ENCODE peak calls at places on chromosomes 7 and 10, in nine cellular contexts. One of them, this sample, is unnamed.

GRCh38 chr10:16949806-16950205 is 132.6 kb upstream of the RSU1 start:
- DNase-seq in retinal pigment epithelial cell: no peak
- DNase-seq in AG10803: no peak
- DNase-seq in psoas muscle: no peak
- DNase-seq in body of pancreas: no peak
- DNase-seq in OCI-LY7: no peak
- DNase-seq in AG09309: no peak
- DNase-seq in heart right ventricle: no peak
- DNase-seq in SJSA1: no peak
- DNase-seq in this sample: no peak

GRCh38 chr7:45663167-45663921 is 89.2 kb downstream of the ADCY1 start:
- DNase-seq in retinal pigment epithelial cell: no peak
- DNase-seq in AG10803: peak; percentile 5
- DNase-seq in psoas muscle: peak; percentile 58
- DNase-seq in body of pancreas: peak; percentile 52
- DNase-seq in OCI-LY7: peak; percentile 51
- DNase-seq in AG09309: no peak
- DNase-seq in heart right ventricle: peak; percentile 18
- DNase-seq in SJSA1: peak; percentile 42
- DNase-seq in this sample: no peak

GRCh38 chr10:132041340-132041739 is 24.4 kb upstream of the JAKMIP3 start:
- DNase-seq in retinal pigment epithelial cell: no peak
- DNase-seq in AG10803: no peak
- DNase-seq in psoas muscle: peak; percentile 22
- DNase-seq in body of pancreas: no peak
- DNase-seq in OCI-LY7: no peak
- DNase-seq in AG09309: no peak
- DNase-seq in heart right ventricle: no peak
- DNase-seq in SJSA1: no peak
- DNase-seq in this sample: no peak

GRCh38 chr10:73907841-73908517 is 3.0 kb upstream of the PLAU start:
- DNase-seq in retinal pigment epithelial cell: no peak
- DNase-seq in AG10803: peak; percentile 78
- DNase-seq in psoas muscle: peak; percentile 73
- DNase-seq in body of pancreas: no peak
- DNase-seq in OCI-LY7: no peak
- DNase-seq in AG09309: no peak
- DNase-seq in heart right ventricle: peak; percentile 55
- DNase-seq in SJSA1: peak; percentile 76
- DNase-seq in this sample: no peak

GRCh38 chr7:148983220-148984146 is 44.8 kb downstream of the PDIA4 start:
- DNase-seq in retinal pigment epithelial cell: no peak
- DNase-seq in AG10803: peak; percentile 67
- DNase-seq in psoas muscle: peak; percentile 74
- DNase-seq in body of pancreas: peak; percentile 50
- DNase-seq in OCI-LY7: peak; percentile 88
- DNase-seq in AG09309: no peak
- DNase-seq in heart right ventricle: peak; percentile 55
- DNase-seq in SJSA1: peak; percentile 84
- DNase-seq in this sample: no peak

GRCh38 chr7:51113560-51113959 is 203.0 kb downstream of the COBL start:
- DNase-seq in retinal pigment epithelial cell: no peak
- DNase-seq in AG10803: no peak
- DNase-seq in psoas muscle: no peak
- DNase-seq in body of pancreas: no peak
- DNase-seq in OCI-LY7: no peak
- DNase-seq in AG09309: no peak
- DNase-seq in heart right ventricle: no peak
- DNase-seq in SJSA1: no peak
- DNase-seq in this sample: no peak

GRCh38 chr10:110212119-110213006 is 5.0 kb downstream of the MXI1 start:
- DNase-seq in retinal pigment epithelial cell: no peak
- DNase-seq in AG10803: no peak
- DNase-seq in psoas muscle: no peak
- DNase-seq in body of pancreas: no peak
- DNase-seq in OCI-LY7: peak; percentile 74
- DNase-seq in AG09309: no peak
- DNase-seq in heart right ventricle: no peak
- DNase-seq in SJSA1: no peak
- DNase-seq in this sample: no peak

GRCh38 chr7:45082831-45083331 is 5.9 kb downstream of the NACAD start:
- DNase-seq in retinal pigment epithelial cell: no peak
- DNase-seq in AG10803: no peak
- DNase-seq in psoas muscle: peak; percentile 51
- DNase-seq in body of pancreas: no peak
- DNase-seq in OCI-LY7: no peak
- DNase-seq in AG09309: no peak
- DNase-seq in heart right ventricle: no peak
- DNase-seq in SJSA1: no peak
- DNase-seq in this sample: no peak

GRCh38 chr10:6151087-6151977 is 51.4 kb upstream of the PFKFB3 start:
- DNase-seq in retinal pigment epithelial cell: no peak
- DNase-seq in AG10803: peak; percentile 61
- DNase-seq in psoas muscle: peak; percentile 76
- DNase-seq in body of pancreas: peak; percentile 56
- DNase-seq in OCI-LY7: peak; percentile 76
- DNase-seq in AG09309: no peak
- DNase-seq in heart right ventricle: peak; percentile 70
- DNase-seq in SJSA1: no peak
- DNase-seq in this sample: no peak

GRCh38 chr10:132540456-132540855 is 2.9 kb downstream of the INPP5A start:
- DNase-seq in retinal pigment epithelial cell: no peak
- DNase-seq in AG10803: peak; percentile 47
- DNase-seq in psoas muscle: peak; percentile 55
- DNase-seq in body of pancreas: peak; percentile 50
- DNase-seq in OCI-LY7: no peak
- DNase-seq in AG09309: no peak
- DNase-seq in heart right ventricle: no peak
- DNase-seq in SJSA1: no peak
- DNase-seq in this sample: no peak

GRCh38 chr10:34156781-34157425 is 658.2 kb downstream of the PARD3 start:
- DNase-seq in retinal pigment epithelial cell: no peak
- DNase-seq in AG10803: peak; percentile 66
- DNase-seq in psoas muscle: no peak
- DNase-seq in body of pancreas: no peak
- DNase-seq in OCI-LY7: no peak
- DNase-seq in AG09309: no peak
- DNase-seq in heart right ventricle: no peak
- DNase-seq in SJSA1: peak; percentile 46
- DNase-seq in this sample: no peak

DNA sequence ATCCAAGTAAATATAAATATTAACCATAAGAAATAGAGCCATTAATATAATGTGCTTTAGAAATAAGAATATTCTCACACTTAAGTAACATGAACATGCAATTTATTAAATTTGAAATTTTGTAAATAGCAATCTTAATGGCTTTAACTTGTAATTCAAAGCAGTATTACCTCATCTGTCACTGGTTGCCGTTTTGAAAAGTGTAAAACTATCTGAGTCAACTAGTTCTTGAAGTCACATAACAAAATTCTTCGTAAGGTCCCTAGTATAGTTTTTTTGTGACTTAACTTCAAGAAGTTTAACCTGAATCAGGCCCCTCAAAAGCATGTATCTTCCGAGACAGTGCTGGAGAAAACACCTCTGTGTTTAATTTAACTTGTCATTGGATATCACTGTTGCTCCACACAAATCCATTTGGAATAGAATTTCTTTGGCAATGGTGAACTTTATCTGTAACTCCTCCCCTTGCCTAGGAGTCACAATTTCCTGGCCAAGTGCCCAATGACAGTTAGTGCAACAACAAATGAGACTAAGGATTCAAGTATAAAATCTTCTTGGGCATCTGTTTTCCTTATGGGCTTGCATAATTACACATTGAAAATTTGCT is 47.1 kb downstream of the NT5C2 start:
- DNase-seq in retinal pigment epithelial cell: no peak
- DNase-seq in AG10803: peak; percentile 87
- DNase-seq in psoas muscle: peak; percentile 71
- DNase-seq in body of pancreas: peak; percentile 80
- DNase-seq in OCI-LY7: no peak
- DNase-seq in AG09309: peak; percentile 81
- DNase-seq in heart right ventricle: peak; percentile 91
- DNase-seq in SJSA1: peak; percentile 61
- DNase-seq in this sample: peak; percentile 36
- H3K4me3 ChIP-seq in retinal pigment epithelial cell: no peak overlapping the region
- H3K4me3 ChIP-seq in AG10803: no peak overlapping the region
- H3K4me3 ChIP-seq in psoas muscle: peak overlapping the region; percentile 61
- H3K4me3 ChIP-seq in body of pancreas: no peak overlapping the region
- H3K4me3 ChIP-seq in OCI-LY7: no peak overlapping the region
- H3K4me3 ChIP-seq in AG09309: no peak overlapping the region
- H3K4me3 ChIP-seq in heart right ventricle: no peak overlapping the region
- H3K4me3 ChIP-seq in SJSA1: no peak overlapping the region
- H3K4me3 ChIP-seq in this sample: no peak overlapping the region

GRCh38 chr10:15088428-15089261 is at the start of gene ACBD7:
- DNase-seq in retinal pigment epithelial cell: peak; percentile 42
- DNase-seq in AG10803: peak; percentile 65
- DNase-seq in psoas muscle: peak; percentile 83
- DNase-seq in body of pancreas: peak; percentile 74
- DNase-seq in OCI-LY7: peak; percentile 91
- DNase-seq in AG09309: no peak
- DNase-seq in heart right ventricle: peak; percentile 57
- DNase-seq in SJSA1: peak; percentile 80
- DNase-seq in this sample: no peak

GRCh38 chr10:15084502-15084922 is 4.1 kb downstream of the ACBD7 start:
- DNase-seq in retinal pigment epithelial cell: peak; percentile 96
- DNase-seq in AG10803: peak; percentile 92
- DNase-seq in psoas muscle: no peak
- DNase-seq in body of pancreas: peak; percentile 59
- DNase-seq in OCI-LY7: no peak
- DNase-seq in AG09309: peak; percentile 92
- DNase-seq in heart right ventricle: peak; percentile 55
- DNase-seq in SJSA1: peak; percentile 93
- DNase-seq in this sample: peak; percentile 93

GRCh38 chr10:15083674-15084501 is 4.7 kb downstream of the ACBD7 start:
- DNase-seq in retinal pigment epithelial cell: no peak
- DNase-seq in AG10803: no peak
- DNase-seq in psoas muscle: no peak
- DNase-seq in body of pancreas: no peak
- DNase-seq in OCI-LY7: no peak
- DNase-seq in AG09309: no peak
- DNase-seq in heart right ventricle: no peak
- DNase-seq in SJSA1: no peak
- DNase-seq in this sample: no peak
- H3K4me3 ChIP-seq in retinal pigment epithelial cell: peak overlapping the region; percentile 65
- H3K4me3 ChIP-seq in AG10803: peak overlapping the region; percentile 60
- H3K4me3 ChIP-seq in psoas muscle: peak overlapping the region; percentile 62
- H3K4me3 ChIP-seq in body of pancreas: no peak overlapping the region
- H3K4me3 ChIP-seq in OCI-LY7: no peak overlapping the region
- H3K4me3 ChIP-seq in AG09309: peak overlapping the region; percentile 45
- H3K4me3 ChIP-seq in heart right ventricle: peak overlapping the region; percentile 22
- H3K4me3 ChIP-seq in SJSA1: peak overlapping the region; percentile 36
- H3K4me3 ChIP-seq in this sample: peak overlapping the region; percentile 60

GRCh38 chr7:1291040-1291689 is 58.5 kb downstream of the UNCX start:
- DNase-seq in retinal pigment epithelial cell: no peak
- DNase-seq in AG10803: peak; percentile 80
- DNase-seq in psoas muscle: peak; percentile 46
- DNase-seq in body of pancreas: no peak
- DNase-seq in OCI-LY7: no peak
- DNase-seq in AG09309: peak; percentile 44
- DNase-seq in heart right ventricle: no peak
- DNase-seq in SJSA1: no peak
- DNase-seq in this sample: no peak

GRCh38 chr7:1289681-1290261 is 57.1 kb downstream of the UNCX start:
- DNase-seq in retinal pigment epithelial cell: no peak
- DNase-seq in AG10803: no peak
- DNase-seq in psoas muscle: peak; percentile 17
- DNase-seq in body of pancreas: no peak
- DNase-seq in OCI-LY7: no peak
- DNase-seq in AG09309: no peak
- DNase-seq in heart right ventricle: no peak
- DNase-seq in SJSA1: no peak
- DNase-seq in this sample: no peak

GRCh38 chr7:1291846-1292765 is 59.4 kb downstream of the UNCX start:
- DNase-seq in retinal pigment epithelial cell: no peak
- DNase-seq in AG10803: no peak
- DNase-seq in psoas muscle: peak; percentile 42
- DNase-seq in body of pancreas: no peak
- DNase-seq in OCI-LY7: no peak
- DNase-seq in AG09309: no peak
- DNase-seq in heart right ventricle: no peak
- DNase-seq in SJSA1: no peak
- DNase-seq in this sample: no peak

GRCh38 chr7:1288996-1289551 is 56.4 kb downstream of the UNCX start:
- DNase-seq in retinal pigment epithelial cell: no peak
- DNase-seq in AG10803: no peak
- DNase-seq in psoas muscle: peak; percentile 45
- DNase-seq in body of pancreas: no peak
- DNase-seq in OCI-LY7: no peak
- DNase-seq in AG09309: no peak
- DNase-seq in heart right ventricle: no peak
- DNase-seq in SJSA1: no peak
- DNase-seq in this sample: no peak

GRCh38 chr7:1290262-1291039 is 57.8 kb downstream of the UNCX start:
- DNase-seq in retinal pigment epithelial cell: no peak
- DNase-seq in AG10803: peak; percentile 59
- DNase-seq in psoas muscle: peak; percentile 54
- DNase-seq in body of pancreas: peak; percentile 35
- DNase-seq in OCI-LY7: no peak
- DNase-seq in AG09309: peak; percentile 2
- DNase-seq in heart right ventricle: no peak
- DNase-seq in SJSA1: no peak
- DNase-seq in this sample: no peak
- H3K4me3 ChIP-seq in retinal pigment epithelial cell: peak overlapping the region; percentile 29
- H3K4me3 ChIP-seq in AG10803: peak overlapping the region; percentile 56
- H3K4me3 ChIP-seq in psoas muscle: peak overlapping the region; percentile 52
- H3K4me3 ChIP-seq in body of pancreas: no peak overlapping the region
- H3K4me3 ChIP-seq in OCI-LY7: no peak overlapping the region
- H3K4me3 ChIP-seq in AG09309: peak overlapping the region; percentile 45
- H3K4me3 ChIP-seq in heart right ventricle: peak overlapping the region; percentile 28
- H3K4me3 ChIP-seq in SJSA1: no peak overlapping the region
- H3K4me3 ChIP-seq in this sample: peak overlapping the region; percentile 39

GRCh38 chr7:115678049-115678982 is 352.2 kb downstream of the TFEC start:
- DNase-seq in retinal pigment epithelial cell: peak; percentile 76
- DNase-seq in AG10803: peak; percentile 90
- DNase-seq in psoas muscle: no peak
- DNase-seq in body of pancreas: peak; percentile 56
- DNase-seq in OCI-LY7: no peak
- DNase-seq in AG09309: peak; percentile 82
- DNase-seq in heart right ventricle: no peak
- DNase-seq in SJSA1: no peak
- DNase-seq in this sample: no peak
- H3K4me3 ChIP-seq in retinal pigment epithelial cell: no peak overlapping the region
- H3K4me3 ChIP-seq in AG10803: no peak overlapping the region
- H3K4me3 ChIP-seq in psoas muscle: no peak overlapping the region
- H3K4me3 ChIP-seq in body of pancreas: no peak overlapping the region
- H3K4me3 ChIP-seq in OCI-LY7: no peak overlapping the region
- H3K4me3 ChIP-seq in AG09309: no peak overlapping the region
- H3K4me3 ChIP-seq in heart right ventricle: no peak overlapping the region
- H3K4me3 ChIP-seq in SJSA1: no peak overlapping the region
- H3K4me3 ChIP-seq in this sample: no peak overlapping the region